ENCODE peak calls at places on chromosome 16, in five cellular contexts. T, Z, G, A and C are unnamed samples.

GRCh38 chr16:50396770-50397525 is 28.2 kb upstream of the BRD7 start:
- DNase-seq in T (no peak), G (no peak), Z (no peak), A (no peak), C (peak; percentile 99)

GRCh38 chr16:16025214-16025968 is 76.0 kb downstream of the ABCC1 start:
- DNase-seq in Z (no peak), T (no peak), G (peak; percentile 52), A (no peak), C (peak; percentile 15)

GRCh38 chr16:11743308-11744074 is 834 bp upstream of the TXNDC11 start:
- DNase-seq in A (no peak), G (no peak), T (no peak), Z (no peak), C (peak; percentile 66)

GRCh38 chr16:24871891-24872290 is 26.1 kb downstream of the SLC5A11 start:
- DNase-seq in T (no peak), Z (no peak), G (no peak), A (no peak), C (no peak)

GRCh38 chr16:52405441-52405840 is 141.5 kb downstream of the TOX3 start:
- DNase-seq in A (no peak), T (no peak), Z (no peak), G (no peak), C (no peak)

GRCh38 chr16:2151188-2152091 is 3.0 kb downstream of the RAB26 start:
- DNase-seq in T (no peak), G (no peak), A (no peak), Z (no peak), C (peak; percentile 15)

GRCh38 chr16:23155445-23156049 is 6.3 kb upstream of the USP31 start:
- DNase-seq in T (no peak), G (no peak), Z (no peak), A (peak; percentile 34), C (peak; percentile 17)

GRCh38 chr16:50607447-50607846 is 59.3 kb downstream of the NKD1 start:
- DNase-seq in A (no peak), T (no peak), Z (no peak), G (no peak), C (no peak)

GRCh38 chr16:20084624-20085226 is 11.0 kb upstream of the GPR139 start:
- DNase-seq in Z (no peak), T (no peak), A (no peak), G (no peak), C (no peak)

GRCh38 chr16:80974649-80975376 is 31.9 kb downstream of the CMC2 start:
- DNase-seq in T (peak; percentile 49), Z (no peak), A (no peak), G (no peak), C (peak; percentile 9)

GRCh38 chr16:68778551-68779231 is 41.6 kb downstream of the CDH1 start:
- DNase-seq in A (peak; percentile 75), T (no peak), Z (peak; percentile 68), G (no peak), C (peak; percentile 74)

GRCh38 chr16:57480127-57480753 is 6.1 kb downstream of the DOK4 start:
- DNase-seq in T (no peak), Z (no peak), A (peak; percentile 84), G (no peak), C (peak; percentile 81)

GRCh38 chr16:28867241-28867640 is 3.6 kb downstream of the SH2B1 start:
- DNase-seq in Z (no peak), A (no peak), G (no peak), T (no peak), C (no peak)

GRCh38 chr16:72126429-72126765 is 32.8 kb downstream of the DHX38 start:
- DNase-seq in T (no peak), G (no peak), Z (no peak), A (no peak), C (no peak)

GRCh38 chr16:74650966-74651567 is 15.6 kb downstream of the RFWD3 start:
- DNase-seq in A (no peak), Z (no peak), T (no peak), G (no peak), C (no peak)

GRCh38 chr16:57998484-57998883 is 2.0 kb downstream of the ZNF319 start:
- DNase-seq in A (no peak), T (no peak), G (no peak), Z (no peak), C (peak; percentile 69)

GRCh38 chr16:3401719-3402397 is 843 bp downstream of the ZNF174 start:
- DNase-seq in T (no peak), A (no peak), G (no peak), Z (no peak), C (peak; percentile 13)

GRCh38 chr16:23754594-23755483 is at the start of gene CHP2:
- DNase-seq in A (peak; percentile 37), G (no peak), Z (no peak), T (no peak), C (no peak)

GRCh38 chr16:77290451-77291110 is 91.4 kb downstream of the SYCE1L start:
- DNase-seq in A (no peak), G (no peak), Z (peak; percentile 43), T (no peak), C (peak; percentile 71)

GRCh38 chr16:11175850-11176341 is 80.1 kb downstream of the SOCS1 start:
- DNase-seq in A (no peak), Z (no peak), T (no peak), G (no peak), C (no peak)

GRCh38 chr16:12379318-12379717 is 402.8 kb downstream of the SNX29 start:
- DNase-seq in G (no peak), A (no peak), Z (no peak), T (no peak), C (no peak)

GRCh38 chr16:76583466-76583865 is 306.3 kb downstream of the CNTNAP4 start:
- DNase-seq in G (no peak), T (peak; percentile 95), Z (peak; percentile 91), A (peak; percentile 22), C (no peak)

GRCh38 chr16:50955311-50955710 is 195.8 kb downstream of the SALL1 start:
- DNase-seq in G (no peak), Z (no peak), A (no peak), T (no peak), C (no peak)

GRCh38 chr16:26963109-26963508 is 103.6 kb upstream of the C16orf82 start:
- DNase-seq in Z (no peak), A (no peak), G (no peak), T (no peak), C (peak; percentile 4)

GRCh38 chr16:2270588-2271470 is 2.9 kb upstream of the RNPS1 start:
- DNase-seq in G (no peak), A (peak; percentile 40), Z (no peak), T (no peak), C (no peak)

GRCh38 chr16:369866-370436 is 387 bp downstream of the MRPL28 start:
- DNase-seq in G (no peak), Z (no peak), T (no peak), A (peak; percentile 51), C (peak; percentile 28)

GRCh38 chr16:48536600-48537200 is 73.3 kb downstream of the N4BP1 start:
- DNase-seq in A (no peak), T (no peak), G (no peak), Z (no peak), C (no peak)

GRCh38 chr16:86554599-86554916 is 477 bp downstream of the MTHFSD start:
- DNase-seq in T (no peak), A (no peak), G (no peak), Z (no peak), C (no peak)